ENCODE peak calls at places on chromosomes 7 and 10, in ten cellular contexts. L is activated CD4-positive, alpha-beta T cell treated with anti-CD3 and anti-CD28 coated beads, Interleukin-2, amount 10 ng/mL, durations not matched to agents 7 days and 5 days; I is stimulated activated naive CD4-positive, alpha-beta T cell; H is H7; X is IMR-90; W is SK-N-SH; V is stimulated activated CD4-positive, alpha-beta T cell treated with anti-CD3 and anti-CD28 coated beads, Interleukin-15, amount 100 ng/mL, for 48 hours; J is mesothelial cell of epicardium; N is activated CD8-positive, alpha-beta memory T cell treated with anti-CD3 and anti-CD28 coated beads, Interleukin-2, amount 10 ng/mL, durations not matched to agents 7 days and 5 days; A is HuH-7. C is an unnamed sample.

GRCh38 chr10:8053446-8054242 is 844 bp upstream of the GATA3 start:
- DNase-seq in L (peak), I (peak), H (peak), X (peak), W (peak), V (peak), J (peak), N (peak), A (peak), C (peak)

GRCh38 chr7:27994639-27995038 is 186.0 kb downstream of the JAZF1 start:
- DNase-seq in L (no peak), I (no peak), H (no peak), X (peak), W (peak), V (no peak), J (no peak), N (no peak), A (no peak), C (no peak)

GRCh38 chr10:129274928-129275474 is 192.0 kb upstream of the MGMT start:
- DNase-seq in L (no peak), I (no peak), H (peak), X (no peak), W (peak), V (no peak), J (no peak), N (no peak), A (no peak), C (peak)

GRCh38 chr10:108421256-108421655 is 1256.8 kb upstream of the SORCS1 start:
- DNase-seq in L (no peak), I (no peak), H (no peak), X (no peak), W (peak), V (no peak), J (no peak), N (no peak), A (no peak), C (no peak)

GRCh38 chr7:18590744-18591340 is 95.3 kb downstream of the HDAC9 start:
- DNase-seq in L (no peak), I (no peak), H (no peak), X (peak), W (peak), V (no peak), J (no peak), N (no peak), A (peak), C (peak)

GRCh38 chr10:22316286-22317120 is at the start of gene COMMD3:
- DNase-seq in L (peak), I (peak), H (peak), X (peak), W (peak), V (peak), J (peak), N (peak), A (peak), C (peak)

GRCh38 chr7:27889800-27890199 is 149.8 kb downstream of the TAX1BP1 start:
- DNase-seq in L (no peak), I (no peak), H (no peak), X (no peak), W (no peak), V (no peak), J (no peak), N (no peak), A (no peak), C (no peak)

GRCh38 chr7:151590801-151591771 is 71.4 kb upstream of the RHEB start:
- DNase-seq in L (no peak), I (no peak), H (no peak), X (no peak), W (no peak), V (no peak), J (no peak), N (no peak), A (no peak), C (no peak)

GRCh38 chr7:102860351-102860811 is 52.4 kb upstream of the LRRC17 start:
- DNase-seq in L (no peak), I (no peak), H (no peak), X (peak), W (peak), V (no peak), J (peak), N (no peak), A (no peak), C (no peak)

GRCh38 chr7:141076377-141076776 is 2.5 kb downstream of the TMEM178B start:
- DNase-seq in L (no peak), I (no peak), H (peak), X (no peak), W (peak), V (no peak), J (no peak), N (no peak), A (no peak), C (peak)

GRCh38 chr7:99617187-99617781 is 538 bp downstream of the ZSCAN25 start:
- DNase-seq in L (no peak), I (no peak), H (no peak), X (no peak), W (no peak), V (no peak), J (no peak), N (no peak), A (peak), C (peak)

GRCh38 chr10:82564353-82565218 is 689.6 kb downstream of the NRG3 start:
- DNase-seq in L (no peak), I (no peak), H (no peak), X (no peak), W (no peak), V (no peak), J (no peak), N (no peak), A (no peak), C (no peak)

GRCh38 chr7:70142247-70142932 is 544.1 kb downstream of the AUTS2 start:
- DNase-seq in L (no peak), I (no peak), H (no peak), X (no peak), W (no peak), V (no peak), J (no peak), N (no peak), A (no peak), C (no peak)

GRCh38 chr10:97991875-97992274 is 38.5 kb downstream of the CRTAC1 start:
- DNase-seq in L (no peak), I (no peak), H (peak), X (peak), W (no peak), V (no peak), J (no peak), N (no peak), A (peak), C (peak)

GRCh38 chr10:6593140-6593740 is 13.2 kb upstream of the PRKCQ start:
- DNase-seq in L (peak), I (peak), H (no peak), X (no peak), W (peak), V (no peak), J (no peak), N (no peak), A (no peak), C (no peak)

GRCh38 chr10:89463846-89464537 is 49.6 kb downstream of the IFIT5 start:
- DNase-seq in L (no peak), I (no peak), H (no peak), X (no peak), W (no peak), V (no peak), J (no peak), N (no peak), A (no peak), C (no peak)

GRCh38 chr7:93890464-93891068 is at the start of gene TFPI2:
- DNase-seq in L (no peak), I (no peak), H (peak), X (peak), W (peak), V (no peak), J (peak), N (no peak), A (peak), C (peak)

GRCh38 chr10:30238836-30239235 is 110.2 kb downstream of the MTPAP start:
- DNase-seq in L (no peak), I (no peak), H (no peak), X (no peak), W (no peak), V (no peak), J (no peak), N (no peak), A (no peak), C (no peak)